ENCODE peak calls at places on chromosomes 12 and 14, in ten cellular contexts. V is uterus; O is endothelial cell of umbilical vein; Q is left ventricle myocardium inferior; U is AG04450; Y is A549; A is kidney; W is psoas muscle; G is ovary; X is CD8-positive, alpha-beta T cell. E is an unnamed sample.

GRCh38 chr12:124953689-124954405 is 35.1 kb downstream of the DHX37 start:
- DNase-seq in V (no peak), O (no peak), Q (no peak), U (no peak), Y (no peak), A (no peak), W (no peak), G (no peak), X (no peak), E (no peak)

GRCh38 chr12:48022676-48023385 is 18.6 kb upstream of the COL2A1 start:
- DNase-seq in V (no peak), O (no peak), Q (no peak), U (no peak), Y (no peak), A (no peak), W (no peak), G (no peak), X (no peak), E (no peak)

GRCh38 chr12:47326190-47326589 is 246.4 kb upstream of the AMIGO2 start:
- DNase-seq in V (no peak), O (no peak), Q (no peak), U (no peak), Y (no peak), A (no peak), W (no peak), G (no peak), X (no peak), E (no peak)

GRCh38 chr14:85471744-85472143 is 58.2 kb upstream of the FLRT2 start:
- DNase-seq in V (no peak), O (peak), Q (no peak), U (peak), Y (peak), A (no peak), W (no peak), G (peak), X (no peak), E (no peak)

GRCh38 chr14:51242545-51243490 is 2.8 kb downstream of the TMX1 start:
- DNase-seq in V (no peak), O (no peak), Q (no peak), U (no peak), Y (no peak), A (no peak), W (no peak), G (no peak), X (no peak), E (no peak)

GRCh38 chr12:51403159-51403558 is 12.0 kb upstream of the GALNT6 start:
- DNase-seq in V (no peak), O (no peak), Q (no peak), U (no peak), Y (no peak), A (no peak), W (no peak), G (no peak), X (no peak), E (no peak)

GRCh38 chr14:105192866-105193731 is 12.0 kb upstream of the NUDT14 start:
- DNase-seq in V (no peak), O (peak), Q (no peak), U (no peak), Y (no peak), A (no peak), W (no peak), G (no peak), X (no peak), E (no peak)

GRCh38 chr14:51201890-51202289 is 38.2 kb upstream of the TMX1 start:
- DNase-seq in V (no peak), O (no peak), Q (no peak), U (no peak), Y (no peak), A (no peak), W (no peak), G (no peak), X (no peak), E (no peak)

GRCh38 chr12:66055837-66056319 is 74.7 kb downstream of the LLPH start:
- DNase-seq in V (no peak), O (no peak), Q (no peak), U (no peak), Y (no peak), A (no peak), W (no peak), G (no peak), X (no peak), E (no peak)

GRCh38 chr14:79554816-79555215 is 656.5 kb downstream of the DIO2 start:
- DNase-seq in V (no peak), O (no peak), Q (no peak), U (no peak), Y (no peak), A (no peak), W (no peak), G (no peak), X (no peak), E (no peak)

GRCh38 chr12:53182836-53183235 is 2.1 kb upstream of the CSAD start:
- DNase-seq in V (no peak), O (peak), Q (no peak), U (no peak), Y (no peak), A (no peak), W (no peak), G (no peak), X (no peak), E (no peak)

GRCh38 chr14:71119075-71119474 is 211.8 kb downstream of the PCNX1 start:
- DNase-seq in V (no peak), O (no peak), Q (no peak), U (no peak), Y (no peak), A (no peak), W (no peak), G (no peak), X (no peak), E (no peak)

GRCh38 chr14:94769413-94770250 is at the start of gene GSC:
- DNase-seq in V (no peak), O (peak), Q (peak), U (no peak), Y (peak), A (peak), W (peak), G (no peak), X (no peak), E (no peak)

GRCh38 chr12:24888813-24889212 is 60.1 kb downstream of the BCAT1 start:
- DNase-seq in V (no peak), O (no peak), Q (no peak), U (no peak), Y (no peak), A (no peak), W (no peak), G (no peak), X (no peak), E (no peak)

GRCh38 chr12:95269892-95270291 is 52.3 kb downstream of the VEZT start:
- DNase-seq in V (no peak), O (no peak), Q (no peak), U (no peak), Y (no peak), A (no peak), W (no peak), G (no peak), X (no peak), E (no peak)

GRCh38 chr14:89237923-89238529 is 179.0 kb downstream of the FOXN3 start:
- DNase-seq in V (no peak), O (no peak), Q (no peak), U (no peak), Y (peak), A (no peak), W (no peak), G (no peak), X (no peak), E (no peak)

GRCh38 chr14:31320922-31321779 is 99.2 kb downstream of the HEATR5A start:
- DNase-seq in V (no peak), O (no peak), Q (no peak), U (no peak), Y (no peak), A (no peak), W (no peak), G (peak), X (no peak), E (no peak)

DNA sequence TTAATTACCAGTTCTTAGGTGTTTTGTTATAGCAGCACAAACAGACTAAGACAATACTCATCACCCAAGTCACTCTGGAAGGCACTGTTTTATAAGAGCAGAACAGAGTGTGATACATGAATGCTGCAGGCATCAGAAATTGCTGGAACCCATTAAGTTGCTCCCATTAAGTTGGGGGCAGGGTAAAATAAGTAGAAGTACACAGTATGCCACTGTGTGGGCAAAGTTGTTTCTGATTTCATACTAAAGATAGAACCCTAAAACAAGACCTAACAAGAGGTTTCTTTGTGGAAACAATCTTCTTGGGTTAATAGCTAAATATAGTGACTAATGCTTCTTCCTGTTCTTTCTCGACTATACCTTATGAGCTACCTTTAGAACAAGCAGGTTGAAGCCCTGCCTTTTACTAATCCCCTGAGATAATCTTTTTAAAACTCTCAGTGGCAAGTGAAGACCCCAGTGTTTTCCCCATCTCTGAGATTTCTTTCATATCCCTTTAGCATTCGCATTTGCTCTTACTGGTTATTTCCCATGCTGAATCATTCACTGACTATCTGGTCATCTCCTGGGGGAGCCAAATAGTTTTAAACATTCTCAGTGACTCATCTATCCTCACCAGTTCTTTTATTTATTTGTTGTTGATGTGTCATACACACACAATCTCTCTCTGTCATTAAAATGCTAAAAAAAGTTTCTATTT is 52.3 kb downstream of the SOCS2 start:
- DNase-seq in V (no peak), O (peak), Q (no peak), U (peak), Y (peak), A (no peak), W (no peak), G (no peak), X (no peak), E (no peak)
- H3K4me3 ChIP-seq in V (no peak), O (no peak), Q (no peak), U (no peak), Y (no peak), A (no peak), W (no peak), G (no peak), X (no peak), E (no peak)

GRCh38 chr14:77123381-77124344 is 17.9 kb downstream of the ZDHHC22 start:
- DNase-seq in V (no peak), O (no peak), Q (peak), U (no peak), Y (no peak), A (peak), W (no peak), G (no peak), X (no peak), E (no peak)

GRCh38 chr14:77125275-77126073 is 16.1 kb downstream of the ZDHHC22 start:
- DNase-seq in V (no peak), O (no peak), Q (no peak), U (no peak), Y (no peak), A (no peak), W (no peak), G (no peak), X (no peak), E (peak)

GRCh38 chr14:77126074-77126325 is 15.6 kb downstream of the ZDHHC22 start:
- DNase-seq in V (no peak), O (no peak), Q (no peak), U (no peak), Y (no peak), A (no peak), W (no peak), G (no peak), X (no peak), E (no peak)

GRCh38 chr14:77126461-77126990 is 15.1 kb downstream of the ZDHHC22 start:
- DNase-seq in V (no peak), O (no peak), Q (no peak), U (no peak), Y (no peak), A (no peak), W (no peak), G (no peak), X (no peak), E (peak)

DNA sequence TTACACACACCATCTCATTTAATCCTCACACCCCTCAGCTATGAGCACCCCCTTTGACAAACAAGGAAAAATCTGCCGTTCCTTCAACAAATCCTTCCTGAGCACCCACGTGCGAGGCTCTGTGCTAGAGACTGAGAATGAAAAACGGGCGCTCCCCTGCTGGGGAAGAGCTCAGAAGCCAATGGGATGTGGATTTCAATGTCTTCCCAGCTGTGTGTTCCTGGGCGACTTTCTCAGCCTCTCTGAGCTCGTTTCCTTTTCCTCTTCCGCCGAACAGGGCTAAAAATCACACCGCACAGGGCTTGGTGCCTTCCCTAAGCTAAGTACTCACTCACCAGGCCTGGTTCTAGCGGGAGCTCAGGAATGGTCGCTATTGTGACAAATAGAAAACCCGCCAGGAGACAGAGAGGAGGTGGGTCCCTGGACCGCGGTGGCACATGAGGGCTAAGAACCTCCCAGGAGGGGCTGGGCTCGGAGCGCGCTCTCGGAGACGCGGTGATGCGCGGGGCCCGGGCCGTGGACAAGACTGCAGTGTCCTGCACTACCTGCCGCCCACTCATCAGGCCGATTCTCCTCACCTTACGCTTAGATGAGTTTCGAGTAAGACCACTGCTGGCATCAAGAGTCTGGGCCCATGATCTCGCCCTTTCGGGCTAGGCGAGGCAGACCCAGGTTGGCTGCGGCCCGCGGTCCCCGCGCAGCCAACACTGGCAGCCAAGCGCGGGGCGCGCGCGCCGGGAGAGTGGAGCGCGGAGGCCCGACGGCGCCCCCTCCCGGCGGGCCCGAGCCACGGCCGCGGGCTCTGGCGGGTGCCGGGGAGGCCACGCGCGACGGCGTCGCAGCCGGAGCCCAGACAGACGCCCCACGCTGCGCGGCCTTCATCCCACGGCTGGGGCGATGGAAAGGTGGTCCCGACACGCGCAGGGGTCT is 17.0 kb downstream of the ZDHHC22 start:
- DNase-seq in V (no peak), O (peak), Q (peak), U (no peak), Y (peak), A (peak), W (peak), G (no peak), X (peak), E (peak)
- TF ChIP-seq CTCF in V (peak), O (peak), Q (peak), U (no peak), Y (peak), A (peak), W (peak), G (no peak), X (peak), E (peak)

GRCh38 chr14:99361596-99362220 is 89.7 kb upstream of the BCL11B start:
- DNase-seq in V (no peak), O (no peak), Q (no peak), U (no peak), Y (no peak), A (no peak), W (no peak), G (no peak), X (no peak), E (no peak)
- H3K27ac ChIP-seq in V (no peak), O (no peak), Q (no peak), U (no peak), Y (no peak), A (no peak), W (no peak), G (no peak), X (no peak), E (no peak)

DNA sequence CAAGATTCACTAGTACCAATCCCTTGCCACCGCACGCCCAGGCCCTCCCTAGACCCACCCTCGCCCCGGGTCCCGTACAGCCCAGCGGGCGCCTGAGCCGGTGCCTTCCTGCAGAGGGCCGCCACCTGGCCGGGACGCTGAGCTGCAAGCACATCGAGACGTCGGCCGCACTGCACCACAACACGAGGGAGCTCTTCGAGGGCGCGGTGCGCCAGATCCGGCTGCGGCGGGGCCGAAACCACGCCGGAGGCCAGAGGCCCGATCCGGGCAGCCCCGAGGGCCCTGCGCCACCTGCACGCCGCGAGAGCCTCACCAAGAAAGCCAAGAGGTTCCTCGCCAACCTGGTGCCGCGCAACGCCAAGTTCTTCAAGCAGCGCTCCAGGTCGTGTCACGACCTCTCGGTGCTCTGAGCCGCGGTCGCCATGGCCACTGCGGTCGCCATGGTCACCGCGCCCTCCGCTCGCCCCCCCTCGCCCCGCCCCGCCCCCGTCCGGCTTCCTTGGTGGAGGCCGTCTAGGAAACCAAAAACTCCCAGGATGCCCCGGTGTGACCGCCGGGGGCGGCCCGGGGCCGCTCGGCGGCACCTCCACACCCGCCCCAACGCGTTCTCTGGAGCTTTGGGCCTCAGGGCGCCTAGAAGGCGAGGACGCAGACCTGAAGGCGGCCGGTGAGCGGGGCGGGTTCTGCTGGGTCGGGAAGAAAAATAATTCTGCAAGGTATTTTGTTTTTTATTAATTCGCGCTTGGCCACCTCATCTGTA is 3.7 kb downstream of the REM2 start:
- DNase-seq in V (peak), O (peak), Q (peak), U (no peak), Y (peak), A (peak), W (peak), G (peak), X (peak), E (peak)
- H3K4me3 ChIP-seq in V (peak), O (no peak), Q (peak), U (peak), Y (peak), A (peak), W (peak), G (peak), X (peak), E (peak)

GRCh38 chr12:75891072-75891471 is 140.5 kb downstream of the PHLDA1 start:
- DNase-seq in V (no peak), O (no peak), Q (no peak), U (no peak), Y (no peak), A (no peak), W (no peak), G (no peak), X (no peak), E (no peak)

GRCh38 chr12:75893758-75894157 is 137.8 kb downstream of the PHLDA1 start:
- DNase-seq in V (no peak), O (no peak), Q (no peak), U (no peak), Y (no peak), A (no peak), W (no peak), G (no peak), X (no peak), E (no peak)

GRCh38 chr12:75890660-75891059 is 140.9 kb downstream of the PHLDA1 start:
- DNase-seq in V (no peak), O (no peak), Q (no peak), U (no peak), Y (no peak), A (no peak), W (no peak), G (no peak), X (no peak), E (no peak)

GRCh38 chr12:75892779-75893408 is 138.7 kb downstream of the PHLDA1 start:
- DNase-seq in V (no peak), O (no peak), Q (no peak), U (no peak), Y (no peak), A (no peak), W (no peak), G (no peak), X (no peak), E (no peak)

GRCh38 chr12:75894965-75895754 is 136.4 kb downstream of the PHLDA1 start:
- DNase-seq in V (no peak), O (peak), Q (no peak), U (no peak), Y (no peak), A (no peak), W (no peak), G (no peak), X (no peak), E (no peak)
- TF ChIP-seq CTCF in V (no peak), O (no peak), Q (no peak), U (no peak), Y (no peak), A (no peak), W (no peak), G (no peak), X (no peak), E (no peak)